ENCODE peak calls at places on chromosomes 11 and 22, in nine cellular contexts. R is OCI-LY7, H is A549, O is fibroblast of villous mesenchyme, L is adrenal gland, Y is mammary epithelial cell, K is tibial artery, Q is right atrium auricular region, V is neuronal stem cell. W is an unnamed sample.

GRCh38 chr22:50098052-50098451 is 8.2 kb downstream of the MOV10L1 start:
- DNase-seq in R (no peak), H (no peak), O (no peak), L (no peak), Y (no peak), K (no peak), Q (no peak), V (no peak), W (no peak)

GRCh38 chr22:37431811-37432707 is 4.8 kb upstream of the ELFN2 start:
- DNase-seq in R (no peak), H (peak; percentile 75), O (peak; percentile 98), L (no peak), Y (peak; percentile 99), K (no peak), Q (no peak), V (no peak), W (peak; percentile 99)

GRCh38 chr11:134488913-134489312 is 76.9 kb upstream of the B3GAT1 start:
- DNase-seq in R (no peak), H (no peak), O (no peak), L (no peak), Y (no peak), K (peak; percentile 29), Q (no peak), V (no peak), W (no peak)

GRCh38 chr22:28019360-28019759 is 100.3 kb upstream of the PITPNB start:
- DNase-seq in R (no peak), H (no peak), O (no peak), L (peak; percentile 84), Y (peak; percentile 60), K (peak; percentile 62), Q (no peak), V (no peak), W (no peak)

GRCh38 chr11:100704176-100704575 is 17.1 kb downstream of the ARHGAP42 start:
- DNase-seq in R (no peak), H (no peak), O (no peak), L (no peak), Y (no peak), K (no peak), Q (no peak), V (no peak), W (no peak)

GRCh38 chr11:93807980-93808379 is 23.9 kb downstream of the MED17 start:
- DNase-seq in R (no peak), H (no peak), O (no peak), L (no peak), Y (no peak), K (no peak), Q (no peak), V (no peak), W (no peak)

GRCh38 chr11:87322570-87322969 is 284.8 kb downstream of the TMEM135 start:
- DNase-seq in R (no peak), H (no peak), O (no peak), L (no peak), Y (no peak), K (no peak), Q (no peak), V (no peak), W (no peak)

GRCh38 chr11:2718817-2719438 is 19.1 kb upstream of the KCNQ1OT1 start:
- DNase-seq in R (no peak), H (no peak), O (no peak), L (no peak), Y (no peak), K (no peak), Q (no peak), V (no peak), W (no peak)

GRCh38 chr11:96278039-96278897 is 64.7 kb downstream of the MAML2 start:
- DNase-seq in R (no peak), H (no peak), O (peak; percentile 55), L (no peak), Y (peak; percentile 66), K (no peak), Q (no peak), V (no peak), W (peak; percentile 62)

GRCh38 chr11:3119141-3119821 is 45.8 kb downstream of the OSBPL5 start:
- DNase-seq in R (no peak), H (no peak), O (no peak), L (no peak), Y (no peak), K (peak; percentile 67), Q (no peak), V (no peak), W (no peak)

GRCh38 chr22:24516301-24516737 is 21.2 kb downstream of the UPB1 start:
- DNase-seq in R (no peak), H (peak; percentile 21), O (peak; percentile 84), L (peak; percentile 29), Y (peak; percentile 63), K (no peak), Q (no peak), V (no peak), W (peak; percentile 86)

GRCh38 chr22:24697671-24698082 is 76.8 kb downstream of the PIWIL3 start:
- DNase-seq in R (no peak), H (no peak), O (no peak), L (peak; percentile 44), Y (no peak), K (no peak), Q (no peak), V (no peak), W (no peak)

GRCh38 chr11:110712643-110713468 is 619 bp upstream of the ARHGAP20 start:
- DNase-seq in R (no peak), H (no peak), O (peak; percentile 48), L (peak; percentile 65), Y (peak; percentile 14), K (peak; percentile 66), Q (no peak), V (peak; percentile 47), W (peak; percentile 34)

GRCh38 chr22:30572840-30573593 is 1.4 kb downstream of the GAL3ST1 start:
- DNase-seq in R (no peak), H (peak; percentile 33), O (no peak), L (no peak), Y (no peak), K (no peak), Q (no peak), V (no peak), W (no peak)

GRCh38 chr11:114779189-114779588 is 100.9 kb downstream of the NXPE2 start:
- DNase-seq in R (no peak), H (no peak), O (no peak), L (no peak), Y (no peak), K (no peak), Q (no peak), V (no peak), W (no peak)

GRCh38 chr11:1117970-1118369 is 39.8 kb upstream of the MUC5AC start:
- DNase-seq in R (no peak), H (no peak), O (no peak), L (no peak), Y (no peak), K (peak; percentile 47), Q (no peak), V (no peak), W (no peak)

GRCh38 chr11:61866231-61866957 is 25.0 kb downstream of the FADS3 start:
- DNase-seq in R (no peak), H (no peak), O (no peak), L (peak; percentile 66), Y (no peak), K (no peak), Q (no peak), V (no peak), W (no peak)

GRCh38 chr22:39089928-39090327 is 7.1 kb upstream of the APOBEC3H start:
- DNase-seq in R (no peak), H (no peak), O (no peak), L (no peak), Y (peak; percentile 36), K (no peak), Q (no peak), V (no peak), W (no peak)
- H3K4me3 ChIP-seq in R (no peak overlapping the region), H (no peak overlapping the region), O (no peak overlapping the region), L (no peak overlapping the region), Y (no peak overlapping the region), K (no peak overlapping the region), Q (no peak overlapping the region), V (no peak overlapping the region), W (no peak overlapping the region)

GRCh38 chr11:66844496-66845142 is 1.4 kb downstream of the RCE1 start:
- DNase-seq in R (no peak), H (no peak), O (no peak), L (no peak), Y (no peak), K (no peak), Q (no peak), V (no peak), W (no peak)
- H3K4me3 ChIP-seq in R (peak overlapping the region; percentile 92), H (peak overlapping the region; percentile 95), O (peak overlapping the region; percentile 95), L (peak overlapping the region; percentile 84), Y (peak overlapping the region; percentile 64), K (peak overlapping the region; percentile 92), Q (no peak overlapping the region), V (no peak overlapping the region), W (peak overlapping the region; percentile 98)

DNA sequence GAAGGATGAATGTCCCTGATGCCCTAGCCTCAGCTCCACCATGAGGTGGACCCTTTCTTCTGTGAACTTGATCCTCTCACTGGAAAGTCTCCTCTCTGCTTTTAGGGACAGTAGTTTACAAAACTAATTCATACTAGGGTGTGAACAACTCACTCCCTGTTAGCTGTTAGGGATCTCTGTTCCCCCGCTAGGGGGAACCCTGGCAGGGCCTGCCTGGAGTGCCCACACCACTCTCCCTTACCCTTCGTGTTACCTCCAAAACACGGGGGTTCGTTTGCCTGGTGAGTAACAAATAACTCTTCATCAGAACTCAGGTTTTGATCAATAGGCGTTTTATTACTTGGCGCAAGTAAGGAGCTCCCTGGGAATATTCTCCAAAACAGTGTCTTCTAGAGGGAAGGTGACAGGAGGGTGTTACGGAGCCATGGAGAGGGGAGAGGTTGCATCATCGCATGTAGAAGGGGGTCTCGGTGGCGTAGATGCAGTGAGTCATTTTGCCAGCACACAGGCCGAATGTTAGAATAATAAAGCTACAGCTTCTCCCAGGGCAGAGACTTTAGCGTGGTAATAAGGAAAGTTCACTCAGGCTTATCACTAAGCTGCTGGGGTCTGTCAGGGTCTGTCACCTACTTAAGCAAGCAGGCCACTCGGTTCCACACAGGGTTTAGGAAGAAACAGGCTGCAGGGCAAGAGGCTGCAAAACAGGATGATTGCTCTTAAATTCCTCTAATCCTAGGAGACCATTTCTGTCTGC is 45.8 kb downstream of the C11orf96 start:
- DNase-seq in R (no peak), H (no peak), O (peak; percentile 21), L (no peak), Y (no peak), K (peak; percentile 66), Q (no peak), V (no peak), W (peak; percentile 27)
- H3K4me3 ChIP-seq in R (no peak overlapping the region), H (no peak overlapping the region), O (no peak overlapping the region), L (no peak overlapping the region), Y (no peak overlapping the region), K (no peak overlapping the region), Q (no peak overlapping the region), V (no peak overlapping the region), W (no peak overlapping the region)

GRCh38 chr22:22720724-22721261 is 76.4 kb downstream of the GGTLC2 start:
- DNase-seq in R (peak; percentile 84), H (no peak), O (peak; percentile 30), L (peak; percentile 64), Y (peak; percentile 28), K (no peak), Q (no peak), V (no peak), W (no peak)
- H3K4me3 ChIP-seq in R (peak overlapping the region; percentile 59), H (no peak overlapping the region), O (no peak overlapping the region), L (no peak overlapping the region), Y (no peak overlapping the region), K (no peak overlapping the region), Q (no peak overlapping the region), V (no peak overlapping the region), W (no peak overlapping the region)

W was measured in astrocyte of the cerebellum.